ENCODE peak calls at places on chromosome 9, in seven cellular contexts. One of them, this sample, is unnamed.

GRCh38 chr9:83204047-83204446 is 141.1 kb upstream of the RASEF start:
- DNase-seq in A549: no peak
- DNase-seq in BE2C: peak; percentile 40
- DNase-seq in SK-N-SH: no peak
- DNase-seq in gastrocnemius medialis: no peak
- DNase-seq in RWPE1: no peak
- DNase-seq in pancreas: no peak
- DNase-seq in this sample: no peak

GRCh38 chr9:35834260-35835215 is 5.5 kb downstream of the TMEM8B start:
- DNase-seq in A549: no peak
- DNase-seq in BE2C: no peak
- DNase-seq in SK-N-SH: no peak
- DNase-seq in gastrocnemius medialis: no peak
- DNase-seq in RWPE1: no peak
- DNase-seq in pancreas: no peak
- DNase-seq in this sample: no peak

GRCh38 chr9:3769646-3770045 is 243.8 kb upstream of the RFX3 start:
- DNase-seq in A549: no peak
- DNase-seq in BE2C: no peak
- DNase-seq in SK-N-SH: no peak
- DNase-seq in gastrocnemius medialis: no peak
- DNase-seq in RWPE1: no peak
- DNase-seq in pancreas: no peak
- DNase-seq in this sample: no peak

GRCh38 chr9:104776787-104777186 is 12.9 kb downstream of the NIPSNAP3B start:
- DNase-seq in A549: no peak
- DNase-seq in BE2C: no peak
- DNase-seq in SK-N-SH: no peak
- DNase-seq in gastrocnemius medialis: no peak
- DNase-seq in RWPE1: no peak
- DNase-seq in pancreas: no peak
- DNase-seq in this sample: no peak

GRCh38 chr9:120902286-120902685 is 24.3 kb downstream of the TRAF1 start:
- DNase-seq in A549: no peak
- DNase-seq in BE2C: no peak
- DNase-seq in SK-N-SH: no peak
- DNase-seq in gastrocnemius medialis: no peak
- DNase-seq in RWPE1: no peak
- DNase-seq in pancreas: no peak
- DNase-seq in this sample: no peak

GRCh38 chr9:82558855-82559615 is 503.9 kb downstream of the RASEF start:
- DNase-seq in A549: no peak
- DNase-seq in BE2C: peak; percentile 39
- DNase-seq in SK-N-SH: no peak
- DNase-seq in gastrocnemius medialis: no peak
- DNase-seq in RWPE1: no peak
- DNase-seq in pancreas: peak; percentile 51
- DNase-seq in this sample: no peak

GRCh38 chr9:70435948-70436347 is 21.5 kb upstream of the KLF9 start:
- DNase-seq in A549: no peak
- DNase-seq in BE2C: no peak
- DNase-seq in SK-N-SH: no peak
- DNase-seq in gastrocnemius medialis: no peak
- DNase-seq in RWPE1: peak; percentile 44
- DNase-seq in pancreas: no peak
- DNase-seq in this sample: no peak

GRCh38 chr9:136117291-136118060 is 1.2 kb downstream of the TMEM250 start:
- DNase-seq in A549: no peak
- DNase-seq in BE2C: no peak
- DNase-seq in SK-N-SH: peak; percentile 59
- DNase-seq in gastrocnemius medialis: peak; percentile 69
- DNase-seq in RWPE1: no peak
- DNase-seq in pancreas: no peak
- DNase-seq in this sample: peak; percentile 80

GRCh38 chr9:79600466-79600865 is 28.7 kb downstream of the TLE4 start:
- DNase-seq in A549: no peak
- DNase-seq in BE2C: no peak
- DNase-seq in SK-N-SH: no peak
- DNase-seq in gastrocnemius medialis: no peak
- DNase-seq in RWPE1: no peak
- DNase-seq in pancreas: no peak
- DNase-seq in this sample: no peak

GRCh38 chr9:96554326-96554725 is 65.3 kb downstream of the CDC14B start:
- DNase-seq in A549: no peak
- DNase-seq in BE2C: no peak
- DNase-seq in SK-N-SH: no peak
- DNase-seq in gastrocnemius medialis: no peak
- DNase-seq in RWPE1: no peak
- DNase-seq in pancreas: no peak
- DNase-seq in this sample: no peak

GRCh38 chr9:91515074-91515687 is 91.5 kb upstream of the NFIL3 start:
- DNase-seq in A549: no peak
- DNase-seq in BE2C: no peak
- DNase-seq in SK-N-SH: no peak
- DNase-seq in gastrocnemius medialis: no peak
- DNase-seq in RWPE1: no peak
- DNase-seq in pancreas: peak; percentile 21
- DNase-seq in this sample: no peak

DNA sequence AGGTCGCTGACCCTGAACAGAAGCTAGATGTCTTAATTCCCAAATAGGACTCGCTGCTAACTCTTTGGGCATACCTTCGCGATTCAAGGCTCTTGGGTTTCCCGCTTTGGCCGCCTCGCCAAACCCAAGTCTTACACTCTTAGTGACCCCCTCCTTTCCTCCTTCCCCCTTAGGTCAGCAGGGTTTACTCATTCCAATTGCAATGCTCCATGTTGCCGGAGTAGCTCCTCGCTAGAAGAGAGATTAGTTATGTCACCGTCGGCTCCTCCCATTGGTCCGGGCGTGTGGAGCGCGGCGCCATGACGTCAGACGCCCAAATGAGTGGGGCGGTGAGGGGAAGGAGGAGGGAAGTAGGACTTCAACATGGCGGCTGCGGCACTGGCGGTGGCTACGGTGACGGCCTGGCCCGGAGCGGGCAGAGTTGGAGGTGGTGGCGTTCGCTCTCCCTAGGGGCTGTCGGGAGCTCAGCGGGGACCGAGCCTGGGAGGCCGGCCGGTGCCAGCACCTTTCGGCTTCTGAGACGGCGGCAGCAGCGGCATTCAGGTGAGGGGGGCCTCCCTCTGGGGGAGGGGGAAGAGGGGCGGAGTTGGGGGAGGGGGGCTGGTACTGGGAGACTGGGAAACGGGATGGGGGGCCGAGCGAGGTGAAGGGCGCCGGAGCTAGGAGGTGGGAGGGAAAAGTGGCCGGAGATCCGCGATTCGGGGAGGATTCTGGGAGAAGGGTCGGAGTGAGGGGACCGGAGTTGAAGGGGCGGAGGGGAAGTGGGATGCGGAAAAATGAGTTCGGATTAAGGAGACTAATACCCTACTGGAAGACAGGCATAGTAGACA is at the start of gene UBAP1:
- DNase-seq in A549: peak; percentile 97
- DNase-seq in BE2C: peak; percentile 97
- DNase-seq in SK-N-SH: peak; percentile 93
- DNase-seq in gastrocnemius medialis: peak; percentile 97
- DNase-seq in RWPE1: peak; percentile 98
- DNase-seq in pancreas: peak; percentile 97
- DNase-seq in this sample: peak; percentile 97
- TF ChIP-seq CTCF in A549: no peak
- TF ChIP-seq CTCF in BE2C: no peak
- TF ChIP-seq CTCF in SK-N-SH: no peak
- TF ChIP-seq CTCF in gastrocnemius medialis: no peak
- TF ChIP-seq CTCF in RWPE1: no peak
- TF ChIP-seq CTCF in pancreas: no peak
- TF ChIP-seq CTCF in this sample: no peak

GRCh38 chr9:98124637-98125426 is 5.8 kb upstream of the TRIM14 start:
- DNase-seq in A549: no peak
- DNase-seq in BE2C: no peak
- DNase-seq in SK-N-SH: no peak
- DNase-seq in gastrocnemius medialis: no peak
- DNase-seq in RWPE1: no peak
- DNase-seq in pancreas: no peak
- DNase-seq in this sample: no peak

GRCh38 chr9:98117984-98118639 is 910 bp downstream of the TRIM14 start:
- DNase-seq in A549: peak; percentile 65
- DNase-seq in BE2C: peak; percentile 61
- DNase-seq in SK-N-SH: peak; percentile 43
- DNase-seq in gastrocnemius medialis: no peak
- DNase-seq in RWPE1: peak; percentile 74
- DNase-seq in pancreas: peak; percentile 58
- DNase-seq in this sample: no peak

GRCh38 chr9:98120476-98120875 is 1.5 kb upstream of the TRIM14 start:
- DNase-seq in A549: no peak
- DNase-seq in BE2C: no peak
- DNase-seq in SK-N-SH: no peak
- DNase-seq in gastrocnemius medialis: no peak
- DNase-seq in RWPE1: no peak
- DNase-seq in pancreas: no peak
- DNase-seq in this sample: peak; percentile 40

GRCh38 chr9:98121096-98121495 is 2.1 kb upstream of the TRIM14 start:
- DNase-seq in A549: no peak
- DNase-seq in BE2C: peak; percentile 33
- DNase-seq in SK-N-SH: no peak
- DNase-seq in gastrocnemius medialis: no peak
- DNase-seq in RWPE1: peak; percentile 64
- DNase-seq in pancreas: no peak
- DNase-seq in this sample: peak; percentile 53

DNA sequence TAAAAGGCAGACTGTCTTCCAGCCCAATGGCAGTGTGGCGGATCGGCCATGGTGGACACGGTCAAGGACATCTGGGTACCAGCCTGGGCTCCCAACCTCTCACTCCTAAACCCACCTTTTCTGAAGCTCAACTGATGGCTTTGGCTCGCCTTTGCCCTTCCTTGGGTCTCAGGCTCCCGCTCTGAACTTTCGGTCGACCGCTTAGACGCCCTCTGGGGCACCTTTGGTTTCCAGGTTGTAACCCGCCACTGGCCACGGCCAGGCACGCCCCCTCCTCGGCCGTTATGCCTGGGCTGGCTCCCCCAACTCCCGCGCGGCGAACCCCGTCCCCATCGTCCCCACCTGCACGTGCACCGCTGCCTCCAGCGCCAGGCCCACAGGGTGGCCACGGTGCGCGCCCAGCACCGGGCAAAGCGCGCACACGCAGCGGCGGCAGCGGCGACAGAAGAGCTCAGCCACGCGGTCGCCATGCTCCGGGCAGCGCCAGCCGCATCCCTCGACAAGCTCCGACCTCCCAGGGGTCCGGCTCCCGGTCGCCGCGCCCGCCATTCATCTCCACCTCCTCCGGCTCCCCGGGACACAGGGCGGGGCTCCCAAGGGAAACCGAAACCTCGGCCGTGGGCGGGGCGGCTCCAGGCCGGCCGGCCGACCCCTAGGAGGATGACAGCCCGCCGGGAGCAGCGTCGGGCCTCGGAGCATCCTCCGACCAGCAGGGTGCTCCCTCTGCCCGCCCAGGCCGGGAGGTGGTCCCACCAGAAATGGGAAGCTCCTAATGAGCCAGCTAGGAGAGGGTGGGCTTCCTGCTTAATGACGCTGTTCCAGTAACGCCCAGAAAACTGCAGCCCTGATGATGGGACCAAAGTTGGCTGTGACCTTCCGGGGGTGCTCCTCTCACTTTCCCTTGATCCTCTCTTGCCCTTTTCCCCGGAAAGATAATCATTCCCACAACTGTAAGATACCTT is at the start of gene TRIM14:
- DNase-seq in A549: peak; percentile 83
- DNase-seq in BE2C: peak; percentile 87
- DNase-seq in SK-N-SH: peak; percentile 90
- DNase-seq in gastrocnemius medialis: no peak
- DNase-seq in RWPE1: peak; percentile 95
- DNase-seq in pancreas: peak; percentile 41
- DNase-seq in this sample: peak; percentile 75
- TF ChIP-seq CTCF in A549: peak; percentile 38
- TF ChIP-seq CTCF in BE2C: peak; percentile 58
- TF ChIP-seq CTCF in SK-N-SH: peak; percentile 38
- TF ChIP-seq CTCF in gastrocnemius medialis: no peak
- TF ChIP-seq CTCF in RWPE1: peak; percentile 54
- TF ChIP-seq CTCF in pancreas: no peak
- TF ChIP-seq CTCF in this sample: no peak

DNA sequence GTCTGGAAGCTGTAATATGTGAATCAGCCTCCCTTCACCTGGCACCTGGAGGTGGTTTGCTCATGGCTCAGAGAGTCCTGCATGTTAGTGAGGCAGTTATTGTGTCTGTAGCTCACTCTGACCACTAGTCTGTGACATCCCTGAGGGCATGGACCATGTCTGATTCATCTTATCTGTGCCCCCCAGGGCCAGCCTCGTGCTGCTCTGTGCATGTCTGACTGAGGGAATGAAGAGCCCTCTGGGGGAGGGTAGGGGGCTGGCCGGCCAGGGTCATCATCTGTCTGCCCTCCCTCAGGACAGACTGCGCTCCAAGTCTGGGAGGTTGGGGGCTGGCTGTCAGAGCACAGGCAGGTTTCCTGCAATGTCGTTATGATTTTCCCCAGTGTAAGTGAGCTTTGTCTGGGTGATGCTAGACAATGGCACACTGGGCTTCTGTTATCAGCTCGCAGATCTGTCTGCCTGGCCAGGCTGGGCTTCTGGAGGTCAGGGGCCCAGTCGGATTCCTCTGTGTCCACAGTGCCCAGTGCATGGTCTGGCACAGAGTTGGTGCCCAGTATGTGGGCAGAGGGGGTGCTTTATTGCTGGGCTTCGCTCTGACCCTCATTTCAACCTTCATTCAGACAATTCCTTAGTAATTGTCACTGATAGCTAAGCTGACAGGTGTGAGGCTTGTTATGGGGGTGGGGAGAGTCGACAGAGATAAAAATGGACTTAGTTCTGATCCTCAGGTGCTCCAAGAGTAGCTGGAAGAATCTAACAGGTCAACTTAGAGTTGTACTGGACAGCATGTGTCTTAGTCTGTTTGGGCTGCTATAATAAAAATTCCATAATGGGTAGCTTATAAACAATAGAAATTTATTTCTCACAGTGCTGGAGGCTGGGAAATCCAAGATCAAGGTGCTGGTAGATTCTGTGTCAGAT is 85.7 kb upstream of the SHB start:
- DNase-seq in A549: no peak
- DNase-seq in BE2C: peak; percentile 46
- DNase-seq in SK-N-SH: peak; percentile 76
- DNase-seq in gastrocnemius medialis: no peak
- DNase-seq in RWPE1: no peak
- DNase-seq in pancreas: no peak
- DNase-seq in this sample: no peak
- TF ChIP-seq CTCF in A549: no peak
- TF ChIP-seq CTCF in BE2C: peak; percentile 37
- TF ChIP-seq CTCF in SK-N-SH: no peak
- TF ChIP-seq CTCF in gastrocnemius medialis: no peak
- TF ChIP-seq CTCF in RWPE1: no peak
- TF ChIP-seq CTCF in pancreas: no peak
- TF ChIP-seq CTCF in this sample: no peak

DNA sequence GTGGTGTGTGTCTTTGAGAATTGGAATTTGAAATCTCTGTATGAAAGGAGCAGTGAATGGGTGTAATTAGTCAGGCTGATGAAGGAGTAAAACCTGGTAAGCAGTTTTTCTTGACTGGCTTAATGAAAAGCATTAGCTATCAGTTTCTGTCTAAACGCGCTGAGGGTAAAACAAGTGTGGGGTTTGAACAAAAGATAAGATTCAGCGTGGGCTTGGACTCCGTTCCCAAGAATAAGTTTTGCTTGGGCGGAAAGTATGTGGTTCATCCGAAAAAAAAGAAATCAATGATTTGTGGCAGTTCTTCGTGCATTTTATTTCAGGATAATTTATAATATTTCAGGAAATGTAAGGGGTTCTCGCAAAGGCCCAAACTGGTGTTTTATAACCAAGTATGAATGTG is 217.3 kb downstream of the NTRK2 start:
- DNase-seq in A549: no peak
- DNase-seq in BE2C: no peak
- DNase-seq in SK-N-SH: no peak
- DNase-seq in gastrocnemius medialis: no peak
- DNase-seq in RWPE1: no peak
- DNase-seq in pancreas: no peak
- DNase-seq in this sample: no peak
- TF ChIP-seq CTCF in A549: no peak
- TF ChIP-seq CTCF in BE2C: no peak
- TF ChIP-seq CTCF in SK-N-SH: no peak
- TF ChIP-seq CTCF in gastrocnemius medialis: no peak
- TF ChIP-seq CTCF in RWPE1: no peak
- TF ChIP-seq CTCF in pancreas: no peak
- TF ChIP-seq CTCF in this sample: no peak

This sample was measured in upper lobe of left lung.